ENCODE peak calls at places on chromosomes 11 and 22, in ten cellular contexts. K is gastrocnemius medialis, J is Peyer's patch, E is IMR-90, M is stomach, S is sigmoid colon, W is ovary, R is uterus, Q is heart left ventricle, F is right lobe of liver. V is an unnamed sample.

GRCh38 chr11:134266841-134267251 is 9.3 kb upstream of the GLB1L3 start:
- DNase-seq in E (peak; percentile 72), K (no peak), R (no peak), W (no peak), Q (no peak), J (no peak), F (no peak), S (no peak), M (no peak), V (no peak)

GRCh38 chr11:798093-798713 is at the start of gene SLC25A22:
- DNase-seq in R (peak; percentile 81), E (peak; percentile 71), Q (peak; percentile 90), J (peak; percentile 91), S (no peak), K (no peak), W (peak; percentile 82), M (peak; percentile 85), F (peak; percentile 83), V (peak; percentile 81)

GRCh38 chr11:43819926-43820325 is 60.7 kb upstream of the ALKBH3 start:
- DNase-seq in F (no peak), E (no peak), R (no peak), Q (no peak), S (no peak), M (no peak), J (no peak), W (no peak), K (no peak), V (no peak)

GRCh38 chr22:22687638-22688500 is 43.5 kb downstream of the GGTLC2 start:
- DNase-seq in K (no peak), R (peak; percentile 25), Q (no peak), J (peak; percentile 80), E (peak; percentile 65), S (no peak), M (peak; percentile 34), F (no peak), W (peak; percentile 47), V (peak; percentile 51)

GRCh38 chr11:130425156-130425555 is 3.3 kb downstream of the ADAMTS8 start:
- DNase-seq in S (no peak), K (no peak), J (no peak), Q (no peak), E (no peak), F (no peak), W (no peak), M (no peak), R (no peak), V (no peak)

GRCh38 chr11:77710358-77710757 is 72.8 kb upstream of the CLNS1A start:
- DNase-seq in F (no peak), Q (no peak), J (no peak), R (no peak), W (no peak), M (no peak), K (no peak), E (peak; percentile 67), S (no peak), V (no peak)

GRCh38 chr11:19988598-19988997 is 171.7 kb downstream of the DBX1 start:
- DNase-seq in M (no peak), Q (no peak), R (peak; percentile 65), F (no peak), J (no peak), K (peak; percentile 69), E (peak; percentile 92), W (no peak), S (peak; percentile 82), V (no peak)

GRCh38 chr22:44207981-44208317 is 27.2 kb downstream of the PARVG start:
- DNase-seq in Q (no peak), J (no peak), F (no peak), R (no peak), E (no peak), W (no peak), S (no peak), K (no peak), M (no peak), V (no peak)

GRCh38 chr11:101158119-101158518 is 28.5 kb upstream of the PGR start:
- DNase-seq in R (no peak), Q (no peak), M (no peak), J (no peak), E (no peak), W (no peak), F (no peak), K (no peak), S (no peak), V (no peak)

GRCh38 chr11:90148900-90149299 is 14.4 kb downstream of the NAALAD2 start:
- DNase-seq in F (no peak), K (no peak), W (no peak), E (no peak), Q (no peak), M (no peak), J (no peak), R (no peak), S (no peak), V (no peak)

DNA sequence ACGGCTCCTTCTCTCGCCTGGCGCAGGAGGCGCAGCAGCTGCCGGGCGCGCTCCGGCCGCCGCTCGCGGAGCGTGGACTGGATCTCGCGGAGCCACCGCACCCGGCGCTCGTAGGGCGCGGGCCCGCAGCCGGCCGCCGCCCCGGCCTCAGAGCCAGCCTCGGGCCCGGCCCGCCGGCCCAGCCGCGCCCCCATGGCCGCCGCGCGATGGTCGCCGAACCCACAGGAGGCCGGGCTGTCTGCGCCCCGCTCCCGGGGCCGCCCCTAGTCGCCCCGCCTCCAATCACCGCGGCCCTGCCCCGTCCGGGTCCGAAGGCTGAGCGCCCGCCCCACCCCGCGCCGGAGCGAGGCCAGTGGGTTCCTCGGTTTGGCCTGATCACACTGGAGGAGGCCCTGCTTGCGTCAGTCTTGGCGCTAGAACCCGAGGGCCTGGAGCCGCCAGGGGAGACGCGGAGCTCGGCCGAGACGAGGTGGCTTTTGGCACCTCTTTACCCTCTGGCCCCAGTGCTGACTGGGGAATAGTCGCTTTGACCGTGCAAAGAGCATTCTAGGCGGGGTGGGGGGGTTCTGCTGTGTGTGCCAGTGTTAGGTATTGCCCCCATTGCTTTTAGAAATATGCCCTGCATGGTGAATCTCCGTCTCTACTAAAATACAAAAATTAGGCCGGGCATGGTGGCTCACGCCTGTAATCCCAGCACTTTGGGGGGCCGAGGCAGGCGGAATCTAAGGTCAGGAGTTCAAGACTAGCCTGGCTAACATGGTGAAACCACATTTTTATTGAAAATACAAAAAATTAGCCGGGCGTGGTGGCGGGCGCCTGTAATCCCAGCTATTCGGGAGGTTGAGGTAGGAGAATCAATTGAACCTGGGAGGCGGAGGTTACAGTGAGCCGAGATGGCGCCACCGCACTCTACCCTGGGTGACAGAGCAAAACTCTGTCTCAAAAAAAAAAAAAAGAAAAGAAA is at the start of gene LRRC75B:
- DNase-seq in Q (peak; percentile 94), K (peak; percentile 55), W (peak; percentile 95), F (peak; percentile 95), M (peak; percentile 93), J (peak; percentile 93), S (peak; percentile 97), R (peak; percentile 93), E (peak; percentile 85), V (peak; percentile 84)
- TF ChIP-seq POLR2A in Q (peak; percentile 41), K (no peak), W (no peak), F (peak; percentile 80), M (no peak), J (peak; percentile 68), S (no peak), R (peak; percentile 60), E (peak; percentile 39), V (peak; percentile 60)

GRCh38 chr11:122025757-122026156 is 90.3 kb downstream of the BLID start:
- DNase-seq in J (no peak), F (no peak), S (no peak), W (no peak), E (no peak), M (no peak), Q (no peak), R (no peak), K (no peak), V (no peak)
- H3K9me3 ChIP-seq in J (no peaks in the 10 kb centered on the region), F (no peaks in the 10 kb centered on the region), S (no peaks in the 10 kb centered on the region), W (no peaks in the 10 kb centered on the region), E (no peaks in the 10 kb centered on the region), M (no peaks in the 10 kb centered on the region), Q (no peaks in the 10 kb centered on the region), R (no peaks in the 10 kb centered on the region), K (no peaks in the 10 kb centered on the region), V (no peaks in the 10 kb centered on the region)

GRCh38 chr11:64240467-64241174 is at the start of gene FKBP2:
- DNase-seq in K (peak; percentile 94), R (peak; percentile 99), E (peak; percentile 95), J (peak; percentile 99), Q (peak; percentile 99), W (peak; percentile 98), S (peak; percentile 99), F (peak; percentile 99), M (peak; percentile 98), V (peak; percentile 98)
- TF ChIP-seq POLR2A in K (peak; percentile 97), R (peak; percentile 86), E (peak; percentile 84), J (peak; percentile 92), Q (peak; percentile 91), W (peak; percentile 82), S (peak; percentile 78), F (peak; percentile 96), M (no peak), V (peak; percentile 96)

GRCh38 chr11:70622091-70622490 is 223.8 kb downstream of the CTTN start:
- DNase-seq in S (no peak), W (no peak), J (no peak), Q (peak; percentile 10), K (no peak), M (no peak), E (no peak), F (no peak), R (no peak), V (no peak)

GRCh38 chr11:70625051-70625450 is 226.7 kb downstream of the CTTN start:
- DNase-seq in R (no peak), K (no peak), W (no peak), S (no peak), M (no peak), Q (no peak), F (no peak), E (no peak), J (no peak), V (no peak)

GRCh38 chr11:70624598-70624993 is 226.3 kb downstream of the CTTN start:
- DNase-seq in M (no peak), F (no peak), Q (no peak), S (no peak), J (no peak), R (no peak), W (no peak), E (no peak), K (no peak), V (no peak)

GRCh38 chr11:70625921-70626518 is 227.7 kb downstream of the CTTN start:
- DNase-seq in S (no peak), K (no peak), F (no peak), R (no peak), W (no peak), Q (no peak), M (no peak), E (no peak), J (no peak), V (no peak)

DNA sequence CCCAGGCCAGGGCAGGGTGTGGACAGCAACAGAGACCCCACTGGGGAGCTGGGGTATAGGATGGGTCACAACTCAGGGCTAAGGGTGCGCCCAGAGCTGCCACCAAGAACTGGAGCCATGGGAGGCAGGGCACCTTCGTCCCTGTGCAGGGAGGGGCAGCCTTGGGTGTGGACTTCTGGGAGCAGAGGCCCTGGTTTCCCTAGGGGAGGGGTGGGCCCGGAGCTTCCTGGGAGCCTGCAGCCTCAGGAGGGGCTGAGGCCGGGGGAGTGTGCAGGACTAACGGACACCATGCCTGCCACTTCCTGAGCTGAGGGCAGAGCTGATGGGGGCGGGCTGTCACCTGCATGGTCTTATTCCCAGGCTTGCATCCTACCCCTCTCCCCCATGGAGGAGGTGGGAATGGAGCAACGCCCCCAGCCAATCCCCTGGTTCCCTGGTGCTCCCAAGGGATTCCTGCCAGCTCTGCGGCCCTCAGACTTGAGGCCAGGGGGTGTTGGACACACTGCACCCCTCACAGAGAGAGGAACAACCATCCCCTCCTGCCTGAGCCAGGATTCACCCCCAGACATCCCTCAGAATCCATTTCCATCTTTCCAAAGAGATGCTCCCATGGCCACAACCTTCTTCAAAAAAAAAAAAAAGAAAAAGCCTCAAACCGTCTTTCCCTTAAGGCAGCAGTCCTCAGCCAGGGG is 225.7 kb downstream of the CTTN start:
- DNase-seq in R (no peak), S (no peak), W (no peak), Q (no peak), F (no peak), E (no peak), K (no peak), M (no peak), J (no peak), V (no peak)
- H3K9me3 ChIP-seq in R (no peaks in the 10 kb centered on the region), S (no peaks in the 10 kb centered on the region), W (no peaks in the 10 kb centered on the region), Q (no peaks in the 10 kb centered on the region), F (no peaks in the 10 kb centered on the region), E (peaks cover 9% of the 10 kb centered on the region), K (no peaks in the 10 kb centered on the region), M (peaks cover 6% of the 10 kb centered on the region), J (no peaks in the 10 kb centered on the region), V (no peaks in the 10 kb centered on the region)